ENCODE peak calls at places on chromosome 7, in ten cellular contexts. U is heart left ventricle, Z is stomach, K is adipocyte, I is pancreas, Q is psoas muscle, F is neuronal stem cell, W is astrocyte of the spinal cord, Y is vagina, R is A549. A is an unnamed sample.

GRCh38 chr7:148501707-148502139 is 88.8 kb upstream of the C7orf33 start:
- DNase-seq in U (no peak), Z (peak), K (peak), I (peak), Q (no peak), F (no peak), W (peak), Y (no peak), R (no peak), A (no peak)

GRCh38 chr7:12328888-12329770 is 74.5 kb downstream of the VWDE start:
- DNase-seq in U (no peak), Z (no peak), K (no peak), I (no peak), Q (no peak), F (no peak), W (no peak), Y (no peak), R (no peak), A (no peak)

GRCh38 chr7:88456490-88456889 is 149.8 kb upstream of the STEAP4 start:
- DNase-seq in U (no peak), Z (no peak), K (no peak), I (no peak), Q (no peak), F (no peak), W (no peak), Y (no peak), R (no peak), A (no peak)

GRCh38 chr7:95737828-95738505 is 34.4 kb upstream of the DYNC1I1 start:
- DNase-seq in U (no peak), Z (no peak), K (no peak), I (no peak), Q (no peak), F (no peak), W (no peak), Y (no peak), R (no peak), A (no peak)

GRCh38 chr7:130734525-130735272 is 692 bp upstream of the KLF14 start:
- DNase-seq in U (no peak), Z (no peak), K (peak), I (no peak), Q (no peak), F (no peak), W (peak), Y (no peak), R (no peak), A (no peak)

GRCh38 chr7:129434846-129435318 is 650 bp downstream of the STRIP2 start:
- DNase-seq in U (peak), Z (no peak), K (peak), I (peak), Q (peak), F (no peak), W (peak), Y (no peak), R (no peak), A (no peak)

GRCh38 chr7:115477193-115477651 is 553.3 kb downstream of the TFEC start:
- DNase-seq in U (peak), Z (no peak), K (peak), I (no peak), Q (peak), F (peak), W (peak), Y (no peak), R (no peak), A (no peak)

GRCh38 chr7:127514499-127514898 is 70.9 kb downstream of the GCC1 start:
- DNase-seq in U (no peak), Z (no peak), K (peak), I (no peak), Q (no peak), F (no peak), W (peak), Y (no peak), R (peak), A (peak)

GRCh38 chr7:46545790-46546189 is 624.7 kb upstream of the IGFBP3 start:
- DNase-seq in U (no peak), Z (no peak), K (peak), I (no peak), Q (no peak), F (no peak), W (peak), Y (no peak), R (no peak), A (no peak)

GRCh38 chr7:134462337-134462925 is 3.5 kb upstream of the AKR1B1 start:
- DNase-seq in U (no peak), Z (no peak), K (peak), I (no peak), Q (no peak), F (no peak), W (peak), Y (no peak), R (peak), A (no peak)

GRCh38 chr7:123538897-123539296 is 4.5 kb upstream of the IQUB start:
- DNase-seq in U (no peak), Z (no peak), K (no peak), I (no peak), Q (no peak), F (no peak), W (no peak), Y (no peak), R (no peak), A (no peak)

GRCh38 chr7:44587843-44588711 is 6.0 kb upstream of the TMED4 start:
- DNase-seq in U (peak), Z (peak), K (peak), I (peak), Q (no peak), F (no peak), W (peak), Y (no peak), R (no peak), A (peak)

GRCh38 chr7:112726076-112726475 is 64.1 kb downstream of the TMEM168 start:
- DNase-seq in U (no peak), Z (no peak), K (no peak), I (peak), Q (no peak), F (no peak), W (no peak), Y (no peak), R (no peak), A (no peak)

GRCh38 chr7:35593896-35594295 is 101.0 kb downstream of the HERPUD2 start:
- DNase-seq in U (no peak), Z (no peak), K (no peak), I (no peak), Q (no peak), F (peak), W (no peak), Y (no peak), R (no peak), A (peak)

GRCh38 chr7:7183061-7183832 is 903 bp downstream of the C1GALT1 start:
- DNase-seq in U (peak), Z (peak), K (peak), I (peak), Q (peak), F (no peak), W (peak), Y (no peak), R (peak), A (no peak)

GRCh38 chr7:32163141-32163806 is 93.1 kb upstream of the PDE1C start:
- DNase-seq in U (peak), Z (no peak), K (peak), I (peak), Q (peak), F (no peak), W (peak), Y (no peak), R (peak), A (no peak)

GRCh38 chr7:95755277-95755934 is 16.9 kb upstream of the DYNC1I1 start:
- DNase-seq in U (no peak), Z (no peak), K (no peak), I (no peak), Q (no peak), F (no peak), W (no peak), Y (no peak), R (no peak), A (no peak)

GRCh38 chr7:2575046-2575732 is 16.4 kb downstream of the IQCE start:
- DNase-seq in U (no peak), Z (no peak), K (no peak), I (no peak), Q (peak), F (no peak), W (no peak), Y (no peak), R (no peak), A (no peak)

GRCh38 chr7:3836855-3837254 is 535.8 kb downstream of the SDK1 start:
- DNase-seq in U (no peak), Z (no peak), K (no peak), I (no peak), Q (no peak), F (no peak), W (no peak), Y (no peak), R (no peak), A (no peak)

GRCh38 chr7:266851-267840 is 22.8 kb upstream of the FOXL3 start:
- DNase-seq in U (no peak), Z (peak), K (no peak), I (peak), Q (peak), F (no peak), W (no peak), Y (no peak), R (no peak), A (no peak)

GRCh38 chr7:137975223-137975622 is 26.7 kb downstream of the CREB3L2 start:
- DNase-seq in U (peak), Z (no peak), K (peak), I (no peak), Q (peak), F (no peak), W (peak), Y (no peak), R (no peak), A (no peak)

GRCh38 chr7:135976312-135977019 is 693 bp downstream of the MTPN start:
- DNase-seq in U (peak), Z (no peak), K (no peak), I (peak), Q (peak), F (no peak), W (no peak), Y (no peak), R (peak), A (no peak)

GRCh38 chr7:135971366-135971725 is 5.8 kb downstream of the MTPN start:
- DNase-seq in U (no peak), Z (no peak), K (no peak), I (no peak), Q (no peak), F (no peak), W (no peak), Y (no peak), R (no peak), A (no peak)

GRCh38 chr7:135977020-135977741 is at the start of gene MTPN:
- DNase-seq in U (peak), Z (peak), K (peak), I (peak), Q (peak), F (peak), W (peak), Y (peak), R (peak), A (peak)

GRCh38 chr7:135977742-135978066 is 545 bp upstream of the MTPN start:
- DNase-seq in U (no peak), Z (no peak), K (no peak), I (no peak), Q (no peak), F (no peak), W (no peak), Y (no peak), R (no peak), A (no peak)

DNA sequence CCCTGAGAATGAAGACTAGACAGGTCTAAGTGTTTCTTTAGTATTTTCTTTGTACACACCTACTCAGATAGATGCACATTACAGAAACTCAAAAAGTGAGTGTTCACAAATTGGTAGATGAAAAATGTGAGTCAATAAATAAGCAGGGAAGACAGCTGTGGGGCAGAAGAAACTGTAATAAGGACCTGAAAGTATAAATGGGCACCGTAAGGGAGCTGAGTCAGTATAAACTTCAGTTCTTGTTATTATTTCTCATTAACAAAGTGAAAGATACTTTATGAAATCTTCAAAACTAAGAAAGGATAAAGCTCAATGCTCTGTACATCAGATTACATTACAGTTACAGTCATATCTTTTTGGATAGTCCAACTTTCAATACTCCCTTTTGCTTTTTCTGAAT is 2.5 kb downstream of the MTPN start:
- DNase-seq in U (no peak), Z (no peak), K (no peak), I (no peak), Q (no peak), F (no peak), W (no peak), Y (no peak), R (no peak), A (no peak)
- H3K4me3 ChIP-seq in U (no peak), Z (no peak), K (peak), I (no peak), Q (peak), F (no peak), W (no peak), Y (no peak), R (no peak), A (no peak)

GRCh38 chr7:27150568-27151340 is 1.6 kb downstream of the HOXA3 start:
- DNase-seq in U (peak), Z (peak), K (peak), I (peak), Q (peak), F (no peak), W (peak), Y (peak), R (peak), A (peak)

GRCh38 chr7:27148031-27148775 is 629 bp upstream of the HOXA6 start:
- DNase-seq in U (no peak), Z (no peak), K (no peak), I (no peak), Q (peak), F (no peak), W (peak), Y (peak), R (no peak), A (no peak)

GRCh38 chr7:27147211-27148030 is at the start of gene HOXA6:
- DNase-seq in U (no peak), Z (peak), K (no peak), I (no peak), Q (peak), F (no peak), W (peak), Y (peak), R (no peak), A (no peak)

GRCh38 chr7:27149817-27150567 is 2.4 kb downstream of the HOXA3 start:
- DNase-seq in U (no peak), Z (no peak), K (no peak), I (no peak), Q (no peak), F (no peak), W (no peak), Y (peak), R (no peak), A (no peak)

DNA sequence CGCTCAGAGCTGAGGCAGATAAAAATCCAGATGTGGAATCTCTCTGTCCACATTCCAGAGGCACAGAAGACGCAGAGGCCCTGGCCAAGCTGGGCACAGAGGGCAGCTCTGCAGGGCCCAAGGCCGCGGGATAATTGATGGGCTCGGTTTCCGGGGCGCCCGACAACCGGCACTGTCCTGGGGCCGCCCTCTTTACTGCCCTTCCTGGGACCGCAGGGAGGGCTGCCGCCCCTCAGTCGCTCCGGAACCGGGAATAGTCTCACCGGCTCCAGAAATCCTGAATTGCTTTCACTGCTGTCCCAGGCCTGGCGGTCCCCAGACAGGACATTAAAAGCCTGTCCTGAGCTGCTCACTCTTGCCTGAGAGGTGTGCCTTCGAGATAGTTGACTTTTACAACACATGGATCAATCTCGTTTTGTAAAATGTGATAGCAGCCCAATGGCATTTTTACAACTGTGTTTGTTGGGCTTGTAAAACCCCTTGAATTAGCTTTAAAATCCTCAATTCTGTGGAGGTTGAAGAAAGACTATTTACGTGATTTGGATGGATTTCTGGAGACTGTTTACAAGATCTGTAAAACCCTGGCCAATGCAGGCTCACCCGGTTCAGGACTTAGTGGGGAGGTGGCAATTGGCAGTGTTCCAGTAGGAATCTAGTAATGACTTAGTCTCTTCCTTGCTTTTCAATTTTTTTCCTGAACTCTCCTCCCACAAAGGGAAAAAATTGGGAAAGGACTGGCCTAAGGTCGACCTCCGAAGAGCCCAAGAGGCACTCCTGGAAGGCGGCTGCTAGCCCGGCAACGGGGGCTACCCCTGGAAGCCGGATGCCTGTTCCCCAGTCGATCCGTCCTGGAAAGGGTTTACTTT is 1.4 kb upstream of the HOXA6 start:
- DNase-seq in U (no peak), Z (no peak), K (no peak), I (no peak), Q (peak), F (no peak), W (no peak), Y (peak), R (no peak), A (no peak)
- H3K4me3 ChIP-seq in U (no peak), Z (peak), K (peak), I (no peak), Q (peak), F (no peak), W (peak), Y (peak), R (peak), A (no peak)

DNA sequence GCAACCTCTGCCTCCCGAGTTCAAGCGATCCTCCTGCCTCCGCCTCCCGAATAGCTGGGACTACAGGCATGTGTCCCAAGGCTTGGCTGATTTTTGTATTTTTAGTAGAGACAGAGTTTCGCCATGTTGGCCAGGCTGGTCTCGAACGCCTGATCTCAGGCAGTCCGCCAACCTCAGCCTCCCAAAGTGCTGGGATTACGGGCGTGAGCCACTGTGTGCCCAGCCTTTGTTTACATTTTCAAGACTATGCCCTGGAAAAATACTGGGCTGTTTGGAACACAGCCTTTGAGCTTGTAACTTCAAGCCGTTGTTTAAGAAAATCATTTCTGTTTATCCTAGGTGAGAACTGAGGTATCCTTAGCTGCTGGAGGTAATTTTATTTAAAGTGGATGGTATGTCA is 1.9 kb downstream of the ZKSCAN1 start:
- DNase-seq in U (no peak), Z (peak), K (no peak), I (peak), Q (no peak), F (no peak), W (no peak), Y (no peak), R (no peak), A (no peak)
- H3K4me3 ChIP-seq in U (no peak), Z (peak), K (peak), I (peak), Q (peak), F (no peak), W (no peak), Y (no peak), R (peak), A (no peak)

GRCh38 chr7:142799483-142799882 is 28.7 kb downstream of the PRSS2 start:
- DNase-seq in U (peak), Z (no peak), K (no peak), I (no peak), Q (no peak), F (no peak), W (no peak), Y (peak), R (no peak), A (no peak)

GRCh38 chr7:142797342-142797798 is 26.6 kb downstream of the PRSS2 start:
- DNase-seq in U (no peak), Z (no peak), K (no peak), I (no peak), Q (no peak), F (no peak), W (no peak), Y (no peak), R (no peak), A (peak)

GRCh38 chr7:142797799-142798377 is 27.1 kb downstream of the PRSS2 start:
- DNase-seq in U (no peak), Z (no peak), K (peak), I (no peak), Q (no peak), F (no peak), W (no peak), Y (peak), R (no peak), A (peak)

GRCh38 chr7:142800103-142800502 is 29.3 kb downstream of the PRSS2 start:
- DNase-seq in U (no peak), Z (no peak), K (no peak), I (no peak), Q (no peak), F (no peak), W (no peak), Y (no peak), R (no peak), A (peak)

DNA sequence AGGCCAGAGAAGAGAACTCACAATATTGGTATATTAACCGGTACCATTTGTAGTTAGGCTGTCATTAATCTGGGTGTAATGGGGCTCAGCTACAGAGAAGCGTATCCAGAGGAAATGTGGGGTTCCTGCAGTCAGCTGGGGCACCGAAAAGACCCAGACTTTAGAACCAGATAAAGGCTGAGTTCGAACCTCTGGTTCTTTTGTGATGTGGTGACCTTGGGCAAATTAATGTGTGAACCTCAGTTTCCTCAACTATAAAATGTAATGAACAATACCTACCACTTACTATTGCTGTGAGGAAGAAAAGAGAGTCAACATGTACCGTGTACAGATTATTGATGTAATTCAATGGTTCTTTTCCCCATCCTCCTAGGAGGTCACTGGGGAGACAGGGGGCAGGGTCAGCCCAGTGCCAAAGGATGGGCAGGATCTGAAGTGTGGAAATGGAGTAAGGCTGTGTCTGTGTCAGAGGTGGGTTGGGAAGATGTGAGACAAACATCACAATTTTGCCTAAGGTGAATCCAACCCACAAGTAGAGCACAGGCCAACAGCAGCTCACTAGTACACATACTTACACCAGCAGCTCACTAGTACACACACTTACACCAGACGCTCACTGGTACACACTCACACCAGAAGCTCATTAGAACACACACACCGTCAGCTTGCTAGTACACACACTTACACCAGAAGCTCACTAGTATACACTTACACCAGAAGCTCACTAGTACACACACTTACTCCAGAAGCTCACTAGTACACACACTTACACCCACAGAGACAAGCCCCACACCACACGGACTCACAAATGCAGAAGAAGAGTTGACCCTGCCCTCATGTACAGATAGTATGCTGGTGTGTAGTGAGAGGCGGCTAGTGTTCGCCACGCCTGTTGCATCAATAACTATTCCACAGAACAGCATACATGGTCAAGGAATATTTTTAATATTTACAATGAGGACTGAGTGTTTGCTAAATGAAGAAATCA is 28.0 kb downstream of the PRSS2 start:
- DNase-seq in U (peak), Z (no peak), K (no peak), I (no peak), Q (no peak), F (no peak), W (no peak), Y (peak), R (no peak), A (peak)
- H3K4me3 ChIP-seq in U (no peak), Z (peak), K (no peak), I (no peak), Q (no peak), F (no peak), W (no peak), Y (no peak), R (no peak), A (peak)

DNA sequence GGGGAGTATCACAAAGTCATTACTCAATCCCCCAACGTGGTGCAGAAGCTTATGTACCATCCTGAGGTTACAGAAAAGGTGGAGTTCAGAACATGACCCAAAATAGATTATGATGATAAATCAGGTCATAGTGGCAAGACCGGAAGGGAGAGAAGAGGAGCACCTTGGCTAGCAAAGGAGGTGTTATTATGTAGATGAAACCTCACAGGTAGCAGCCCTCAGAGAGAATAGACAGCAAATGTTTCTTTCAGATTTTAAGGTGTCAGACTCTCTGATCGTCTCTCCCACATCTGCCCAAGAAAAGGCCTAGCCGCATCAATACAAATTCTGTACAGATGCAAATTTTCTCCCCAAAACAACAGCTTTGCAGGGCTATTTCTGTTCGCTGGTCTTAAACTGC is 88.3 kb upstream of the SEMA3D start:
- DNase-seq in U (no peak), Z (no peak), K (no peak), I (no peak), Q (no peak), F (no peak), W (no peak), Y (no peak), R (no peak), A (no peak)
- H3K4me3 ChIP-seq in U (no peak), Z (no peak), K (no peak), I (no peak), Q (no peak), F (no peak), W (no peak), Y (no peak), R (no peak), A (no peak)

A was measured in Jurkat, Clone E6-1.